ENCODE peak calls at places on chromosome 6, in ten cellular contexts. One of them, this sample, is unnamed.

GRCh38 chr6:109187399-109188114 is 92.2 kb downstream of the CEP57L1 start:
- DNase-seq in type B pancreatic cell: no peak
- DNase-seq in skeletal muscle cell: no peak
- DNase-seq in glutamatergic neuron: peak
- DNase-seq in HCT116: peak
- DNase-seq in T-cell: peak
- DNase-seq in iPS-NIHi11: peak
- DNase-seq in fibroblast of mammary gland: peak
- DNase-seq in EH: peak
- DNase-seq in NAMALWA: peak
- DNase-seq in this sample: no peak

GRCh38 chr6:150900049-150900448 is 34.5 kb downstream of the MTHFD1L start:
- DNase-seq in type B pancreatic cell: no peak
- DNase-seq in skeletal muscle cell: no peak
- DNase-seq in glutamatergic neuron: no peak
- DNase-seq in HCT116: no peak
- DNase-seq in T-cell: no peak
- DNase-seq in iPS-NIHi11: no peak
- DNase-seq in fibroblast of mammary gland: peak
- DNase-seq in EH: peak
- DNase-seq in NAMALWA: no peak
- DNase-seq in this sample: no peak

GRCh38 chr6:53306819-53307347 is 41.9 kb downstream of the ELOVL5 start:
- DNase-seq in type B pancreatic cell: no peak
- DNase-seq in skeletal muscle cell: no peak
- DNase-seq in glutamatergic neuron: no peak
- DNase-seq in HCT116: no peak
- DNase-seq in T-cell: no peak
- DNase-seq in iPS-NIHi11: no peak
- DNase-seq in fibroblast of mammary gland: peak
- DNase-seq in EH: peak
- DNase-seq in NAMALWA: no peak
- DNase-seq in this sample: no peak

GRCh38 chr6:168865-169455 is 123.3 kb upstream of the DUSP22 start:
- DNase-seq in type B pancreatic cell: no peak
- DNase-seq in skeletal muscle cell: peak
- DNase-seq in glutamatergic neuron: no peak
- DNase-seq in HCT116: peak
- DNase-seq in T-cell: no peak
- DNase-seq in iPS-NIHi11: peak
- DNase-seq in fibroblast of mammary gland: peak
- DNase-seq in EH: peak
- DNase-seq in NAMALWA: peak
- DNase-seq in this sample: peak

GRCh38 chr6:30013296-30013922 is 47.7 kb upstream of the POLR1H start:
- DNase-seq in type B pancreatic cell: no peak
- DNase-seq in skeletal muscle cell: no peak
- DNase-seq in glutamatergic neuron: no peak
- DNase-seq in HCT116: no peak
- DNase-seq in T-cell: no peak
- DNase-seq in iPS-NIHi11: peak
- DNase-seq in fibroblast of mammary gland: no peak
- DNase-seq in EH: peak
- DNase-seq in NAMALWA: peak
- DNase-seq in this sample: no peak

GRCh38 chr6:3410385-3411360 is 46.2 kb downstream of the SLC22A23 start:
- DNase-seq in type B pancreatic cell: no peak
- DNase-seq in skeletal muscle cell: no peak
- DNase-seq in glutamatergic neuron: peak
- DNase-seq in HCT116: peak
- DNase-seq in T-cell: peak
- DNase-seq in iPS-NIHi11: peak
- DNase-seq in fibroblast of mammary gland: peak
- DNase-seq in EH: peak
- DNase-seq in NAMALWA: peak
- DNase-seq in this sample: peak

GRCh38 chr6:170152111-170152926 is 138.6 kb downstream of the DLL1 start:
- DNase-seq in type B pancreatic cell: no peak
- DNase-seq in skeletal muscle cell: no peak
- DNase-seq in glutamatergic neuron: peak
- DNase-seq in HCT116: no peak
- DNase-seq in T-cell: no peak
- DNase-seq in iPS-NIHi11: no peak
- DNase-seq in fibroblast of mammary gland: peak
- DNase-seq in EH: no peak
- DNase-seq in NAMALWA: no peak
- DNase-seq in this sample: no peak

GRCh38 chr6:166949533-166950442 is 6.6 kb downstream of the RNASET2 start:
- DNase-seq in type B pancreatic cell: no peak
- DNase-seq in skeletal muscle cell: no peak
- DNase-seq in glutamatergic neuron: no peak
- DNase-seq in HCT116: no peak
- DNase-seq in T-cell: no peak
- DNase-seq in iPS-NIHi11: no peak
- DNase-seq in fibroblast of mammary gland: no peak
- DNase-seq in EH: peak
- DNase-seq in NAMALWA: no peak
- DNase-seq in this sample: no peak

GRCh38 chr6:11333292-11333849 is 100.9 kb upstream of the NEDD9 start:
- DNase-seq in type B pancreatic cell: no peak
- DNase-seq in skeletal muscle cell: no peak
- DNase-seq in glutamatergic neuron: no peak
- DNase-seq in HCT116: no peak
- DNase-seq in T-cell: no peak
- DNase-seq in iPS-NIHi11: no peak
- DNase-seq in fibroblast of mammary gland: no peak
- DNase-seq in EH: no peak
- DNase-seq in NAMALWA: peak
- DNase-seq in this sample: no peak

GRCh38 chr6:169806718-169807117 is 55.3 kb downstream of the ERMARD start:
- DNase-seq in type B pancreatic cell: peak
- DNase-seq in skeletal muscle cell: no peak
- DNase-seq in glutamatergic neuron: no peak
- DNase-seq in HCT116: no peak
- DNase-seq in T-cell: peak
- DNase-seq in iPS-NIHi11: no peak
- DNase-seq in fibroblast of mammary gland: no peak
- DNase-seq in EH: no peak
- DNase-seq in NAMALWA: no peak
- DNase-seq in this sample: no peak

GRCh38 chr6:132199343-132199742 is 201.9 kb downstream of the MOXD1 start:
- DNase-seq in type B pancreatic cell: no peak
- DNase-seq in skeletal muscle cell: peak
- DNase-seq in glutamatergic neuron: no peak
- DNase-seq in HCT116: no peak
- DNase-seq in T-cell: no peak
- DNase-seq in iPS-NIHi11: no peak
- DNase-seq in fibroblast of mammary gland: peak
- DNase-seq in EH: peak
- DNase-seq in NAMALWA: no peak
- DNase-seq in this sample: no peak

GRCh38 chr6:43274916-43275597 is 23.0 kb upstream of the SLC22A7 start:
- DNase-seq in type B pancreatic cell: no peak
- DNase-seq in skeletal muscle cell: no peak
- DNase-seq in glutamatergic neuron: no peak
- DNase-seq in HCT116: no peak
- DNase-seq in T-cell: peak
- DNase-seq in iPS-NIHi11: peak
- DNase-seq in fibroblast of mammary gland: no peak
- DNase-seq in EH: no peak
- DNase-seq in NAMALWA: no peak
- DNase-seq in this sample: no peak

GRCh38 chr6:7578949-7579348 is 11.0 kb upstream of the SNRNP48 start:
- DNase-seq in type B pancreatic cell: no peak
- DNase-seq in skeletal muscle cell: no peak
- DNase-seq in glutamatergic neuron: no peak
- DNase-seq in HCT116: no peak
- DNase-seq in T-cell: no peak
- DNase-seq in iPS-NIHi11: no peak
- DNase-seq in fibroblast of mammary gland: no peak
- DNase-seq in EH: no peak
- DNase-seq in NAMALWA: no peak
- DNase-seq in this sample: no peak

GRCh38 chr6:37624121-37624520 is 73.6 kb downstream of the MDGA1 start:
- DNase-seq in type B pancreatic cell: no peak
- DNase-seq in skeletal muscle cell: no peak
- DNase-seq in glutamatergic neuron: no peak
- DNase-seq in HCT116: no peak
- DNase-seq in T-cell: no peak
- DNase-seq in iPS-NIHi11: no peak
- DNase-seq in fibroblast of mammary gland: no peak
- DNase-seq in EH: no peak
- DNase-seq in NAMALWA: no peak
- DNase-seq in this sample: no peak

GRCh38 chr6:151808331-151809241 is 1.1 kb downstream of the ESR1 start:
- DNase-seq in type B pancreatic cell: no peak
- DNase-seq in skeletal muscle cell: no peak
- DNase-seq in glutamatergic neuron: peak
- DNase-seq in HCT116: no peak
- DNase-seq in T-cell: no peak
- DNase-seq in iPS-NIHi11: peak
- DNase-seq in fibroblast of mammary gland: no peak
- DNase-seq in EH: no peak
- DNase-seq in NAMALWA: no peak
- DNase-seq in this sample: no peak

GRCh38 chr6:71294121-71294523 is 5.5 kb downstream of the OGFRL1 start:
- DNase-seq in type B pancreatic cell: no peak
- DNase-seq in skeletal muscle cell: peak
- DNase-seq in glutamatergic neuron: no peak
- DNase-seq in HCT116: no peak
- DNase-seq in T-cell: no peak
- DNase-seq in iPS-NIHi11: no peak
- DNase-seq in fibroblast of mammary gland: peak
- DNase-seq in EH: peak
- DNase-seq in NAMALWA: no peak
- DNase-seq in this sample: no peak

GRCh38 chr6:154157082-154157481 is 118.0 kb downstream of the OPRM1 start:
- DNase-seq in type B pancreatic cell: no peak
- DNase-seq in skeletal muscle cell: no peak
- DNase-seq in glutamatergic neuron: no peak
- DNase-seq in HCT116: no peak
- DNase-seq in T-cell: no peak
- DNase-seq in iPS-NIHi11: no peak
- DNase-seq in fibroblast of mammary gland: no peak
- DNase-seq in EH: no peak
- DNase-seq in NAMALWA: no peak
- DNase-seq in this sample: no peak

GRCh38 chr6:26311385-26312095 is 53.5 kb upstream of the BTN3A2 start:
- DNase-seq in type B pancreatic cell: no peak
- DNase-seq in skeletal muscle cell: no peak
- DNase-seq in glutamatergic neuron: no peak
- DNase-seq in HCT116: peak
- DNase-seq in T-cell: peak
- DNase-seq in iPS-NIHi11: no peak
- DNase-seq in fibroblast of mammary gland: peak
- DNase-seq in EH: peak
- DNase-seq in NAMALWA: peak
- DNase-seq in this sample: peak

GRCh38 chr6:24930386-24930785 is 5.4 kb downstream of the RIPOR2 start:
- DNase-seq in type B pancreatic cell: no peak
- DNase-seq in skeletal muscle cell: peak
- DNase-seq in glutamatergic neuron: no peak
- DNase-seq in HCT116: no peak
- DNase-seq in T-cell: no peak
- DNase-seq in iPS-NIHi11: no peak
- DNase-seq in fibroblast of mammary gland: peak
- DNase-seq in EH: peak
- DNase-seq in NAMALWA: no peak
- DNase-seq in this sample: no peak

GRCh38 chr6:26329763-26330511 is 35.1 kb upstream of the BTN3A2 start:
- DNase-seq in type B pancreatic cell: no peak
- DNase-seq in skeletal muscle cell: no peak
- DNase-seq in glutamatergic neuron: peak
- DNase-seq in HCT116: no peak
- DNase-seq in T-cell: peak
- DNase-seq in iPS-NIHi11: no peak
- DNase-seq in fibroblast of mammary gland: peak
- DNase-seq in EH: peak
- DNase-seq in NAMALWA: peak
- DNase-seq in this sample: peak

GRCh38 chr6:16965679-16966078 is 136.2 kb upstream of the STMND1 start:
- DNase-seq in type B pancreatic cell: no peak
- DNase-seq in skeletal muscle cell: no peak
- DNase-seq in glutamatergic neuron: no peak
- DNase-seq in HCT116: no peak
- DNase-seq in T-cell: no peak
- DNase-seq in iPS-NIHi11: no peak
- DNase-seq in fibroblast of mammary gland: no peak
- DNase-seq in EH: no peak
- DNase-seq in NAMALWA: no peak
- DNase-seq in this sample: no peak

GRCh38 chr6:132209351-132209750 is 191.9 kb downstream of the MOXD1 start:
- DNase-seq in type B pancreatic cell: no peak
- DNase-seq in skeletal muscle cell: no peak
- DNase-seq in glutamatergic neuron: no peak
- DNase-seq in HCT116: peak
- DNase-seq in T-cell: no peak
- DNase-seq in iPS-NIHi11: no peak
- DNase-seq in fibroblast of mammary gland: no peak
- DNase-seq in EH: peak
- DNase-seq in NAMALWA: no peak
- DNase-seq in this sample: no peak

GRCh38 chr6:132142308-132142707 is 191.1 kb upstream of the CCN2 start:
- DNase-seq in type B pancreatic cell: no peak
- DNase-seq in skeletal muscle cell: no peak
- DNase-seq in glutamatergic neuron: no peak
- DNase-seq in HCT116: no peak
- DNase-seq in T-cell: no peak
- DNase-seq in iPS-NIHi11: no peak
- DNase-seq in fibroblast of mammary gland: no peak
- DNase-seq in EH: peak
- DNase-seq in NAMALWA: no peak
- DNase-seq in this sample: no peak

GRCh38 chr6:44594471-44594870 is 207.0 kb downstream of the CDC5L start:
- DNase-seq in type B pancreatic cell: no peak
- DNase-seq in skeletal muscle cell: no peak
- DNase-seq in glutamatergic neuron: no peak
- DNase-seq in HCT116: no peak
- DNase-seq in T-cell: no peak
- DNase-seq in iPS-NIHi11: peak
- DNase-seq in fibroblast of mammary gland: no peak
- DNase-seq in EH: no peak
- DNase-seq in NAMALWA: no peak
- DNase-seq in this sample: no peak

GRCh38 chr6:166540631-166541331 is 45.7 kb downstream of the RAMACL start:
- DNase-seq in type B pancreatic cell: no peak
- DNase-seq in skeletal muscle cell: no peak
- DNase-seq in glutamatergic neuron: no peak
- DNase-seq in HCT116: no peak
- DNase-seq in T-cell: peak
- DNase-seq in iPS-NIHi11: no peak
- DNase-seq in fibroblast of mammary gland: peak
- DNase-seq in EH: peak
- DNase-seq in NAMALWA: peak
- DNase-seq in this sample: no peak

GRCh38 chr6:35391240-35391968 is 49.0 kb downstream of the PPARD start:
- DNase-seq in type B pancreatic cell: no peak
- DNase-seq in skeletal muscle cell: peak
- DNase-seq in glutamatergic neuron: no peak
- DNase-seq in HCT116: peak
- DNase-seq in T-cell: peak
- DNase-seq in iPS-NIHi11: no peak
- DNase-seq in fibroblast of mammary gland: peak
- DNase-seq in EH: peak
- DNase-seq in NAMALWA: no peak
- DNase-seq in this sample: peak

GRCh38 chr6:11179978-11180303 is 52.5 kb downstream of the NEDD9 start:
- DNase-seq in type B pancreatic cell: no peak
- DNase-seq in skeletal muscle cell: no peak
- DNase-seq in glutamatergic neuron: no peak
- DNase-seq in HCT116: no peak
- DNase-seq in T-cell: no peak
- DNase-seq in iPS-NIHi11: no peak
- DNase-seq in fibroblast of mammary gland: no peak
- DNase-seq in EH: no peak
- DNase-seq in NAMALWA: no peak
- DNase-seq in this sample: no peak

GRCh38 chr6:109389650-109390274 is 7.5 kb upstream of the CD164 start:
- DNase-seq in type B pancreatic cell: no peak
- DNase-seq in skeletal muscle cell: peak
- DNase-seq in glutamatergic neuron: no peak
- DNase-seq in HCT116: no peak
- DNase-seq in T-cell: no peak
- DNase-seq in iPS-NIHi11: no peak
- DNase-seq in fibroblast of mammary gland: peak
- DNase-seq in EH: no peak
- DNase-seq in NAMALWA: no peak
- DNase-seq in this sample: no peak

This sample was measured in SW 1271.